ENCODE peak calls at places on chromosomes 7 and 10, in five cellular contexts. X, T, Q, L and H are unnamed samples.

GRCh38 chr10:12388671-12389070 is 39.3 kb downstream of the CAMK1D start:
- DNase-seq in X (no peak), T (no peak), Q (no peak), L (no peak), H (no peak)

GRCh38 chr10:21174670-21175495 is 277.8 kb upstream of the NEBL start:
- DNase-seq in X (peak; percentile 84), T (no peak), Q (peak; percentile 29), L (no peak), H (no peak)

GRCh38 chr10:131874991-131875451 is 25.8 kb upstream of the PPP2R2D start:
- DNase-seq in X (peak; percentile 80), T (peak; percentile 51), Q (peak; percentile 72), L (peak; percentile 48), H (peak; percentile 87)

GRCh38 chr7:43559171-43559938 is 23.6 kb upstream of the STK17A start:
- DNase-seq in X (no peak), T (no peak), Q (no peak), L (no peak), H (no peak)

GRCh38 chr7:79810945-79811344 is 323.7 kb upstream of the GNAI1 start:
- DNase-seq in X (no peak), T (no peak), Q (no peak), L (no peak), H (no peak)

GRCh38 chr10:126921162-126921561 is 15.9 kb downstream of the DOCK1 start:
- DNase-seq in X (no peak), T (no peak), Q (no peak), L (no peak), H (no peak)

GRCh38 chr10:32139223-32140073 is 83.2 kb upstream of the KIF5B start:
- DNase-seq in X (peak; percentile 6), T (no peak), Q (peak; percentile 40), L (peak; percentile 78), H (peak; percentile 89)

GRCh38 chr10:21078410-21079329 is 181.6 kb upstream of the NEBL start:
- DNase-seq in X (peak; percentile 57), T (no peak), Q (peak; percentile 69), L (no peak), H (no peak)

GRCh38 chr7:29282819-29283414 is 88.3 kb downstream of the CHN2 start:
- DNase-seq in X (no peak), T (no peak), Q (no peak), L (no peak), H (no peak)

GRCh38 chr7:15783971-15784693 is 97.6 kb upstream of the MEOX2 start:
- DNase-seq in X (no peak), T (no peak), Q (no peak), L (no peak), H (no peak)

GRCh38 chr10:129966370-129966769 is 2.3 kb upstream of the EBF3 start:
- DNase-seq in X (no peak), T (no peak), Q (no peak), L (no peak), H (no peak)

GRCh38 chr10:78778446-78779338 is 290.1 kb upstream of the ZMIZ1 start:
- DNase-seq in X (no peak), T (no peak), Q (no peak), L (no peak), H (peak; percentile 49)

DNA sequence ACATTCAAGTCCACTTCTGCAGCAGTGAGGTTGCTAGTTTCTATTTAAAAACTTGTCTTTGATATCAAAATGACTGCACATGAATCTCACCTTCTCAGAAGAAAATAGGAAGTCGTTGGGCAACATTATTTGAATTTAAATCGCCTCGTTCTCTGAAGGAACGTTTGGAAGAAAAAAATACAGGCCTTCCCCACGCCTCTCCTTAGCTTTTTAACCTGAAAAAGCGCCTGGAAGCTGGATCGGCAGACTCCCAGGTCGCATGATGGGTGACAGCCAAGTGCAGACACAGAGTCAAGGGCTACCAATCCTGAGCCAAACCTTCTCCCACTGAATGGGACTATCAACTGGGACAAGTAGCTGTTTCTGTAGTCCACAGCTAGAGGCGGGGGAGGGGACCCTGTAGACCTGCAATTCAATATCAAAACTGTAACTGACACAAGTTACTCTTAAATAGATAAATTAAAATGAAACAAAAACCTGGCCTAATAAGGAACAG is 2.2 kb downstream of the FAM53B start:
- DNase-seq in X (peak; percentile 6), T (peak; percentile 43), Q (no peak), L (no peak), H (no peak)
- H3K4me3 ChIP-seq in X (peak overlapping the region; percentile 54), T (peak overlapping the region; percentile 61), Q (no peak overlapping the region), L (peak overlapping the region; percentile 77), H (peak overlapping the region; percentile 72)

GRCh38 chr7:63899691-63900393 is 98.8 kb upstream of the ZNF722 start:
- DNase-seq in X (no peak), T (peak; percentile 89), Q (peak; percentile 73), L (no peak), H (peak; percentile 87)
- H3K4me3 ChIP-seq in X (no peak overlapping the region), T (peak overlapping the region; percentile 84), Q (peak overlapping the region; percentile 46), L (peak overlapping the region; percentile 20), H (peak overlapping the region; percentile 77)

GRCh38 chr10:6145979-6146432 is 56.7 kb upstream of the PFKFB3 start:
- DNase-seq in X (no peak), T (no peak), Q (no peak), L (no peak), H (no peak)
- H3K4me3 ChIP-seq in X (peak overlapping the region; percentile 64), T (peak overlapping the region; percentile 92), Q (peak overlapping the region; percentile 71), L (peak overlapping the region; percentile 55), H (peak overlapping the region; percentile 79)

DNA sequence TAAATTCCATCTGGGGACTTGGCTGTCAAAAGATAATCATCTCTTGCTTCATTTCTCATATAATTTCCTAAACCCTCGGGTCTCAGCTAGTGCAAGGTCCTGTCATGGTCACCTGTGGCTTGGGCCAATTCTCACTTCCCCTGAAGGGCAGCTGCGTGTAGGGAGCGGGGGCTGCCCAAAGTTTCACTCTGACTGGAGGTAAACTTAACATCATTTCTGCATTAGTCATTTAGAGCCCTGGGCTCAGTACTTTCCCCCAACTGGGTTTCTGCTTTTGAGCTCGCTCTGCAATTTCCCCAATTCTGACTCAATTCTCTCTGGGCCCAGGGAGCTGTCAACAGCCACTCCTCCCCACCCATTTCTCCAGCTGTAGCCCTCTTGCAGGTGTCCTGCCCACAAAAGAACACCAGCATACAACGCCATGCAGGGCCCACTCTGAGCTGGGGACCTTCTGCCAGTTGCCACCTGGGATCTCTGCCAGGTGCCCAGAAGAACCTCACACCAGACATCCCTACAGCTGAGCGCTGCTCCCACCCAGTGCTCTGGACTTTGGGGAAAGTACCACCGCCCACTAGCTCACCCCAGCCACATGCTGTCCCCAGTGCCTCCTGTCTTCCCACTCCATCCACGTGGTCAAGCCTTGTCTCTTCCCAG is 37.9 kb downstream of the VOPP1 start:
- DNase-seq in X (no peak), T (no peak), Q (no peak), L (peak; percentile 64), H (peak; percentile 77)
- H3K4me3 ChIP-seq in X (no peak overlapping the region), T (no peak overlapping the region), Q (no peak overlapping the region), L (no peak overlapping the region), H (no peak overlapping the region)

GRCh38 chr10:97336942-97337719 is 2.6 kb upstream of the FRAT2 start:
- DNase-seq in X (peak; percentile 100), T (no peak), Q (peak; percentile 89), L (no peak), H (no peak)
- H3K4me3 ChIP-seq in X (no peak overlapping the region), T (no peak overlapping the region), Q (no peak overlapping the region), L (no peak overlapping the region), H (no peak overlapping the region)

GRCh38 chr7:138433583-138434437 is 26.2 kb upstream of the TRIM24 start:
- DNase-seq in X (no peak), T (no peak), Q (no peak), L (no peak), H (no peak)

GRCh38 chr7:138434458-138435093 is 25.5 kb upstream of the TRIM24 start:
- DNase-seq in X (peak; percentile 69), T (no peak), Q (no peak), L (no peak), H (no peak)

GRCh38 chr7:138425026-138425425 is 35.0 kb upstream of the TRIM24 start:
- DNase-seq in X (no peak), T (no peak), Q (no peak), L (no peak), H (no peak)

GRCh38 chr7:138431517-138431916 is 28.5 kb upstream of the TRIM24 start:
- DNase-seq in X (no peak), T (no peak), Q (no peak), L (no peak), H (no peak)

DNA sequence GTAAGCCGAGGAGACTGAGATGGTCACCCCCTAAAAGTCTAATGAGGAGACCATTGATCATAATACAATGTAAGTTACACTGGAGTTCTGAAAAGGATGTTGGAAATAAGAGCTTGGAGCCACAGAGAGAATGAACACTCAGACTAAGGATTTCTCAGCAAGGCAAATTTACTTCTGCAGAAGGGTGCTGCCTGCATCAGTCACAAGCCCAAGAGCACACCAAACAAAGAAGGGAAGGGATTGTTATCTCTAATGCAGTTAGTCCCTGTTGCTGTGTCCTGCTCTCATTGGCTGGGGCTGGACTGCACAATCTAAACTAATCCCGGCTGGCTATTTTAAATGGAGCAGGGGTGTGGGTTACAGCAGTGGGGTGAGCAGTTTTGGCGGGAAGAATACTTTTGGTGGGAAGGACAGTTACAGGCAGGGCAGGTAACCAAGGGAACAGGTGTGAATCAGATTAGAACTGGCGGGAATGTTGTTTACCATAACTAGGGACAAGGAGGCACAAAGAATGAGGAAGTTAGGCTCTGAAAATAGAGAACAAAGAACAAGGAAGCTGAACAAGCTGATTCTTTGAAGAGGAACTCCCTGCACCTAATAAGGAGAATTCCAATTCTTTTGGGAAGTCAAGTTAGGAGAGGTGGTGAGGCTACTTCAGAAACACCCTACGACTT is 30.3 kb upstream of the TRIM24 start:
- DNase-seq in X (no peak), T (no peak), Q (no peak), L (no peak), H (no peak)
- H3K4me3 ChIP-seq in X (no peak overlapping the region), T (no peak overlapping the region), Q (no peak overlapping the region), L (no peak overlapping the region), H (no peak overlapping the region)

GRCh38 chr7:133053321-133053891 is 28.5 kb downstream of the CHCHD3 start:
- DNase-seq in X (peak; percentile 24), T (no peak), Q (no peak), L (no peak), H (no peak)
- H3K4me3 ChIP-seq in X (no peak overlapping the region), T (no peak overlapping the region), Q (no peak overlapping the region), L (no peak overlapping the region), H (no peak overlapping the region)

GRCh38 chr7:85289279-85289678 is 102.4 kb upstream of the SEMA3D start:
- DNase-seq in X (no peak), T (no peak), Q (no peak), L (no peak), H (no peak)
- H3K4me3 ChIP-seq in X (no peak overlapping the region), T (no peak overlapping the region), Q (no peak overlapping the region), L (no peak overlapping the region), H (no peak overlapping the region)